ENCODE peak calls at places on chromosome 21, in four cellular contexts. C is ovary, B is IMR-90, H is esophagus muscularis mucosa. M is an unnamed sample. For H3K27me3, the result is how much of the 10 kb centered on the place peaks cover.

GRCh38 chr21:34276711-34277425 is 86.9 kb upstream of the KCNE2 start:
- DNase-seq in C (no peak), B (no peak), H (no peak), M (no peak)

GRCh38 chr21:15000076-15000475 is 64.7 kb downstream of the NRIP1 start:
- DNase-seq in C (no peak), B (peak), H (no peak), M (peak)

GRCh38 chr21:20443558-20444155 is 554.6 kb upstream of the NCAM2 start:
- DNase-seq in C (no peak), B (no peak), H (no peak), M (no peak)

GRCh38 chr21:37909936-37910335 is 6.3 kb downstream of the KCNJ6 start:
- DNase-seq in C (no peak), B (no peak), H (no peak), M (no peak)

GRCh38 chr21:28975401-28975800 is 17.3 kb downstream of the LTN1 start:
- DNase-seq in C (no peak), B (peak), H (no peak), M (no peak)

GRCh38 chr21:17101696-17102095 is 411.1 kb upstream of the CXADR start:
- DNase-seq in C (no peak), B (no peak), H (no peak), M (no peak)

GRCh38 chr21:21029159-21029558 is 30.9 kb downstream of the NCAM2 start:
- DNase-seq in C (no peak), B (no peak), H (no peak), M (no peak)

GRCh38 chr21:32611471-32611997 is 643 bp downstream of the CFAP298 start:
- DNase-seq in C (no peak), B (peak), H (peak), M (no peak)

GRCh38 chr21:38771536-38771935 is 34.2 kb upstream of the ETS2 start:
- DNase-seq in C (no peak), B (peak), H (no peak), M (no peak)

GRCh38 chr21:14382486-14382834 is 486 bp downstream of the HSPA13 start:
- DNase-seq in C (no peak), B (peak), H (no peak), M (no peak)

GRCh38 chr21:14259669-14260458 is 43.9 kb downstream of the RBM11 start:
- DNase-seq in C (no peak), B (peak), H (no peak), M (no peak)

GRCh38 chr21:20259035-20259867 is 739.0 kb upstream of the NCAM2 start:
- DNase-seq in C (no peak), B (no peak), H (no peak), M (no peak)

GRCh38 chr21:19855522-19855921 is 1142.7 kb upstream of the NCAM2 start:
- DNase-seq in C (no peak), B (no peak), H (no peak), M (no peak)

GRCh38 chr21:30372139-30372770 is at the start of gene KRTAP13-2:
- DNase-seq in C (no peak), B (no peak), H (no peak), M (no peak)

GRCh38 chr21:15421947-15422346 is 307.8 kb upstream of the USP25 start:
- DNase-seq in C (no peak), B (no peak), H (no peak), M (peak)

GRCh38 chr21:18759267-18759666 is 355.7 kb upstream of the TMPRSS15 start:
- DNase-seq in C (no peak), B (no peak), H (no peak), M (no peak)

GRCh38 chr21:20459838-20460237 is 538.4 kb upstream of the NCAM2 start:
- DNase-seq in C (no peak), B (no peak), H (no peak), M (no peak)

GRCh38 chr21:27722095-27722494 is 755.2 kb upstream of the ADAMTS5 start:
- DNase-seq in C (no peak), B (no peak), H (no peak), M (peak)

GRCh38 chr21:38869946-38870345 is 64.2 kb downstream of the ETS2 start:
- DNase-seq in C (no peak), B (peak), H (no peak), M (no peak)

GRCh38 chr21:37792046-37792445 is 124.2 kb downstream of the KCNJ6 start:
- DNase-seq in C (no peak), B (peak), H (no peak), M (no peak)

GRCh38 chr21:33661146-33661545 is 18.8 kb downstream of the ITSN1 start:
- DNase-seq in C (no peak), B (peak), H (no peak), M (no peak)

GRCh38 chr21:24428539-24429186 is 1178.6 kb downstream of the MRPL39 start:
- DNase-seq in C (no peak), B (no peak), H (no peak), M (no peak)

DNA sequence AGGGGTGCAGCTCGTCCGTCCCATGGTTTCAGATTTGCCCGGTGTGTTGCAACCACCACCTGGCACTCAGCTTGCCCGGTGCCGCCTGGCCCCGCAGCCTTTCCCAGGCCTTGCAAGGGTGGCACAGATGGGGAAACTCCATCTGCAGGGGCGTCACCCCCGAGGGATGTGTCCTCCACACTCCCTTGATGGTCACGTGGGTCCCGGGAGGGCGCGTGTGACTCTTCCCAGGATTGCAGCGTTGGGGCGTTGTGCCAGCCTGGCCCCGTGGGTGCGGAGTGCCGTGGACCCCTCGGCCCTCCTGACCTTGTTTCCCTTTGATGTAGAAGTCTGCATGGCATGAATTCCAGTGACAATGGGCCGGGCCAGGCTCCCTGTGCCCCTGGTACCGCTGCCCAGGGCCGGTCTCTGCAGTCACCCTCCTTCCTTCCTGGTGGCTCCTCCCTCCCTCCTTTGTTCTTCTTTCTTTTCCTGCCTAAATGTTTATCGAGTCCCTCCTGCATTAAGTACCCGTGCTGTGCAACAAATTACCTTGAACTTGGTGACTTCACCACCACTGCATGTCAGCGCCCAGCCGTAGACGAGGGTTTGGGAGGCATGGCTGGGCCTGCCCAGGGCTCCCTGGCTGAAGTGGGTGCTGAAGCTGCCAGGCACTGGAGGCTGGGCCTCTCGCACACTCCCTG is 22.9 kb downstream of the RRP1 start:
- DNase-seq in C (no peak), B (no peak), H (no peak), M (no peak)
- H3K4me3 ChIP-seq in C (no peak), B (no peak), H (no peak), M (no peak)

GRCh38 chr21:42657676-42658319 is 4.4 kb downstream of the PDE9A start:
- DNase-seq in C (no peak), B (no peak), H (no peak), M (no peak)

GRCh38 chr21:42655797-42656770 is 2.7 kb downstream of the PDE9A start:
- DNase-seq in C (no peak), B (no peak), H (no peak), M (no peak)

GRCh38 chr21:42658320-42659105 is 5.1 kb downstream of the PDE9A start:
- DNase-seq in C (no peak), B (no peak), H (no peak), M (no peak)

GRCh38 chr21:42654913-42655796 is 1.7 kb downstream of the PDE9A start:
- DNase-seq in C (no peak), B (no peak), H (no peak), M (no peak)

GRCh38 chr21:42656872-42657271 is 3.5 kb downstream of the PDE9A start:
- DNase-seq in C (no peak), B (no peak), H (no peak), M (no peak)
- TF ChIP-seq CTCF in C (no peak), B (no peak), H (no peak), M (no peak)

GRCh38 chr21:44508711-44509445 is 31.1 kb downstream of the KRTAP10-1 start:
- DNase-seq in C (no peak), B (no peak), H (no peak), M (no peak)
- H3K27me3 ChIP-seq in C (under half), B (under half), H (under half), M (under half)

GRCh38 chr21:35525443-35525842 is 476.3 kb upstream of the RUNX1 start:
- DNase-seq in C (no peak), B (peak), H (no peak), M (no peak)

GRCh38 chr21:35528109-35529042 is 479.3 kb upstream of the RUNX1 start:
- DNase-seq in C (peak), B (peak), H (no peak), M (no peak)

GRCh38 chr21:35527358-35527757 is 478.3 kb upstream of the RUNX1 start:
- DNase-seq in C (no peak), B (no peak), H (no peak), M (no peak)

GRCh38 chr21:35530726-35531125 is 481.6 kb upstream of the RUNX1 start:
- DNase-seq in C (no peak), B (no peak), H (no peak), M (no peak)

GRCh38 chr21:35529141-35529863 is 480.2 kb upstream of the RUNX1 start:
- DNase-seq in C (no peak), B (peak), H (no peak), M (no peak)
- H3K4me3 ChIP-seq in C (peak), B (peak), H (peak), M (peak)

GRCh38 chr21:25562660-25563059 is 44.6 kb downstream of the MRPL39 start:
- DNase-seq in C (no peak), B (no peak), H (no peak), M (no peak)

GRCh38 chr21:25564349-25564948 is 42.8 kb downstream of the MRPL39 start:
- DNase-seq in C (no peak), B (no peak), H (no peak), M (no peak)

GRCh38 chr21:25560151-25560783 is 47.0 kb downstream of the MRPL39 start:
- DNase-seq in C (no peak), B (no peak), H (no peak), M (no peak)

GRCh38 chr21:25563399-25564116 is 43.7 kb downstream of the MRPL39 start:
- DNase-seq in C (no peak), B (no peak), H (no peak), M (no peak)

GRCh38 chr21:25561668-25562641 is 45.3 kb downstream of the MRPL39 start:
- DNase-seq in C (peak), B (peak), H (no peak), M (no peak)
- TF ChIP-seq CTCF in C (no peak), B (peak), H (no peak), M (peak)

GRCh38 chr21:36696390-36696639 is 2.6 kb upstream of the SIM2 start:
- DNase-seq in C (no peak), B (no peak), H (no peak), M (no peak)
- H3K27me3 ChIP-seq in C (under half), B (half or more), H (half or more), M (half or more)

DNA sequence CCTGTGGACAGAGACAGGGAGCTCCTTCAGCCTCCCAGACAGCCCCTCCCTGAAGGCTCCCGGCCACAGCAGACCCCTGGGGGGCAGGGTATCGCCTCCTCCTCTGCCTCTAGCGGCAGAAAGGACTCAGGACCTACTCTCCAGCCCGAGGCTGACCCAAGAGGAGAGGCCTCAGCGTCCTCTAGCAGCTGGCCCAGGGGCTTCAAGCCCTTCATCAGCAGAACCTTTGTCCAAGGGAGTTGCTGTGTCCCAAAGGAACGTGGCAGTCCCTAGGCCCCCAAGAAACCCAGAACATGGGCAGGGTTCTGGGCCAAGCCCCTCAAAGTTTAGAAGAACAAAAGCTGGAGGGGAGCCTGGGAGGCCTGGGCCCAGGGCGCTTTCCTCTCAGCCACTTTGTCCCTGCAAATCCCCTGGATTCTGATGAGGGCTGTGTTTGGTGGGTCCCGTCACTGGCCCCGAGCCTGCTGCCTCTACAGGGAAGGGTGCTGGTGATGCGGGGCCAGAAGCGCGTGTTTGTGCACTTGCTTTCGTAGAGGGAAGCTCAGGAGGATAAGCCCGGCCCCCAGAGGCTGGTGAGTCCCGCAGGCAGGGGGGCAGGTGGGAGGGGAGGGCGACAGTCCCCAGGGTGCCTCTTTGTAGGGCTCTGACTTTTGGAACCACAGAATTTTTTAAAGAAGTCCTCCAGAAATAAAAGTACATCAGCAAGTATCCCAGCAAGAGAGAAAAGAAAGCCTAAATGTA is 13.3 kb downstream of the ITGB2 start:
- DNase-seq in C (no peak), B (no peak), H (no peak), M (no peak)
- H3K4me3 ChIP-seq in C (no peak), B (no peak), H (peak), M (no peak)

GRCh38 chr21:45146801-45147200 is 72.4 kb downstream of the ADARB1 start:
- DNase-seq in C (no peak), B (no peak), H (no peak), M (no peak)

GRCh38 chr21:45142916-45143315 is 68.5 kb downstream of the ADARB1 start:
- DNase-seq in C (no peak), B (no peak), H (no peak), M (no peak)

GRCh38 chr21:45143855-45144254 is 69.5 kb downstream of the ADARB1 start:
- DNase-seq in C (no peak), B (no peak), H (no peak), M (no peak)

GRCh38 chr21:45146301-45146700 is 71.9 kb downstream of the ADARB1 start:
- DNase-seq in C (no peak), B (no peak), H (no peak), M (no peak)

DNA sequence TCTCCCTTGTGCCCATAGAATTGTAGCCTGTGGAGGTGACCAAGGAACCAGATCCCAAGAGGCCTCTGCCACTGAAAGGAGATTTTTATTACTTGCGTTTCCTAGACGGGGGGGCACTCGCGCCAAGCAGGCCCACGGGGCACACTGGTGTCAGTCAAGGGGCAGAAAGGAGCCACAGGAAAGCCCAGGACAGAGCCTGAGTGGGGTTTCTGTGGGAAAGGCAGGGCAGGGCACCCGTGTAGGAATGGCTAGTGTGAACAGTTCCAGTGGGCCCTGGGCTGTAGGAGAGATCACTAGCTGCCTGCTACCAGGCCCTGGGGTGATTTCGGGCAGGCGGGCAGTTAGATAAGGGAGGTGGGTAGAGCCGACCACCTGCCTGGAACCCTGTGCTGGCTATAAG is 70.8 kb downstream of the ADARB1 start:
- DNase-seq in C (no peak), B (no peak), H (no peak), M (no peak)
- TF ChIP-seq CTCF in C (no peak), B (no peak), H (no peak), M (no peak)